ENCODE peak calls at places on chromosomes 1 and 21, in ten cellular contexts. I is neural crest cell; B is glutamatergic neuron; W is hippocampal formation; S is CD8-positive, alpha-beta memory T cell; Z is ELF-1; O is mesenteric fat pad; D is HEK293T; C is Jurkat, Clone E6-1; F is effector memory CD8-positive, alpha-beta T cell. N is an unnamed sample.

GRCh38 chr1:101485712-101486111 is 248.9 kb downstream of the S1PR1 start:
- DNase-seq in I (no peak), B (no peak), W (no peak), S (no peak), Z (no peak), O (no peak), D (no peak), C (no peak), F (no peak), N (no peak)

GRCh38 chr1:20361805-20362381 is 71.2 kb downstream of the VWA5B1 start:
- DNase-seq in I (peak), B (peak), W (peak), S (peak), Z (peak), O (no peak), D (peak), C (no peak), F (peak), N (no peak)

GRCh38 chr1:156310962-156311361 is 11.9 kb upstream of the VHLL start:
- DNase-seq in I (no peak), B (no peak), W (no peak), S (no peak), Z (peak), O (peak), D (no peak), C (no peak), F (no peak), N (peak)

GRCh38 chr1:109671067-109671466 is 3.2 kb downstream of the GSTM2 start:
- DNase-seq in I (no peak), B (no peak), W (no peak), S (no peak), Z (no peak), O (no peak), D (peak), C (no peak), F (no peak), N (no peak)

GRCh38 chr1:24948072-24948827 is 18.2 kb upstream of the RUNX3 start:
- DNase-seq in I (no peak), B (no peak), W (no peak), S (no peak), Z (no peak), O (no peak), D (no peak), C (peak), F (no peak), N (no peak)

GRCh38 chr21:36847189-36847588 is 119.3 kb downstream of the HLCS start:
- DNase-seq in I (no peak), B (no peak), W (no peak), S (no peak), Z (no peak), O (no peak), D (no peak), C (no peak), F (no peak), N (no peak)

GRCh38 chr1:27556781-27557595 is 47.0 kb downstream of the AHDC1 start:
- DNase-seq in I (peak), B (peak), W (peak), S (peak), Z (peak), O (peak), D (peak), C (peak), F (peak), N (peak)

GRCh38 chr1:172940170-172940855 is 110.4 kb downstream of the TNFSF18 start:
- DNase-seq in I (no peak), B (no peak), W (no peak), S (no peak), Z (no peak), O (no peak), D (no peak), C (no peak), F (no peak), N (no peak)

GRCh38 chr1:204073837-204074273 is 940 bp downstream of the SOX13 start:
- DNase-seq in I (no peak), B (no peak), W (no peak), S (no peak), Z (peak), O (peak), D (no peak), C (no peak), F (no peak), N (no peak)

GRCh38 chr1:93448292-93448982 is 519 bp downstream of the FNBP1L start:
- DNase-seq in I (peak), B (peak), W (no peak), S (no peak), Z (peak), O (no peak), D (peak), C (no peak), F (no peak), N (peak)

GRCh38 chr1:159203621-159204020 is 1.1 kb upstream of the ACKR1 start:
- DNase-seq in I (no peak), B (no peak), W (no peak), S (no peak), Z (no peak), O (no peak), D (no peak), C (no peak), F (no peak), N (no peak)

GRCh38 chr1:62299426-62300200 is 19.6 kb downstream of the KANK4 start:
- DNase-seq in I (peak), B (no peak), W (peak), S (no peak), Z (no peak), O (no peak), D (no peak), C (no peak), F (no peak), N (no peak)

GRCh38 chr1:220420700-220421099 is 107.2 kb upstream of the MARK1 start:
- DNase-seq in I (no peak), B (no peak), W (no peak), S (no peak), Z (no peak), O (no peak), D (no peak), C (no peak), F (no peak), N (no peak)

GRCh38 chr21:14273736-14274538 is 58.0 kb downstream of the RBM11 start:
- DNase-seq in I (no peak), B (peak), W (no peak), S (no peak), Z (peak), O (peak), D (no peak), C (no peak), F (no peak), N (no peak)

GRCh38 chr1:1337793-1338147 is 6.7 kb downstream of the TAS1R3 start:
- DNase-seq in I (no peak), B (no peak), W (no peak), S (no peak), Z (no peak), O (no peak), D (peak), C (no peak), F (no peak), N (no peak)

GRCh38 chr1:24503003-24503751 is 541 bp downstream of the RCAN3 start:
- DNase-seq in I (no peak), B (peak), W (no peak), S (no peak), Z (peak), O (no peak), D (no peak), C (no peak), F (peak), N (no peak)

GRCh38 chr1:201982082-201982922 is at the start of gene RNPEP:
- DNase-seq in I (peak), B (peak), W (peak), S (peak), Z (peak), O (peak), D (peak), C (peak), F (peak), N (peak)

GRCh38 chr1:88662723-88663122 is 21.4 kb upstream of the PKN2 start:
- DNase-seq in I (no peak), B (no peak), W (no peak), S (no peak), Z (no peak), O (no peak), D (no peak), C (no peak), F (no peak), N (no peak)

GRCh38 chr1:152870831-152871730 is 7.0 kb upstream of the SMCP start:
- DNase-seq in I (no peak), B (peak), W (no peak), S (no peak), Z (peak), O (no peak), D (peak), C (peak), F (no peak), N (no peak)

GRCh38 chr1:12309783-12310742 is 80.2 kb downstream of the VPS13D start:
- DNase-seq in I (no peak), B (no peak), W (no peak), S (no peak), Z (no peak), O (no peak), D (no peak), C (no peak), F (no peak), N (no peak)

GRCh38 chr1:103160281-103160680 is 52.0 kb upstream of the COL11A1 start:
- DNase-seq in I (no peak), B (no peak), W (no peak), S (no peak), Z (no peak), O (no peak), D (no peak), C (no peak), F (no peak), N (no peak)

GRCh38 chr1:86616871-86617270 is 70.0 kb downstream of the CLCA4 start:
- DNase-seq in I (no peak), B (no peak), W (no peak), S (no peak), Z (no peak), O (no peak), D (no peak), C (no peak), F (no peak), N (no peak)

GRCh38 chr1:162212713-162213112 is 143.2 kb downstream of the NOS1AP start:
- DNase-seq in I (no peak), B (no peak), W (no peak), S (no peak), Z (no peak), O (no peak), D (no peak), C (no peak), F (no peak), N (no peak)

GRCh38 chr1:196355206-196355786 is 252.9 kb downstream of the KCNT2 start:
- DNase-seq in I (no peak), B (no peak), W (no peak), S (no peak), Z (no peak), O (no peak), D (no peak), C (peak), F (no peak), N (no peak)

GRCh38 chr1:204162498-204163074 is 3.6 kb downstream of the REN start:
- DNase-seq in I (peak), B (peak), W (peak), S (peak), Z (peak), O (no peak), D (peak), C (peak), F (peak), N (peak)

GRCh38 chr21:29233611-29234540 is 64.8 kb upstream of the BACH1 start:
- DNase-seq in I (no peak), B (no peak), W (no peak), S (no peak), Z (no peak), O (no peak), D (no peak), C (no peak), F (no peak), N (no peak)

GRCh38 chr1:241639040-241639652 is 1.0 kb downstream of the CHML start:
- DNase-seq in I (no peak), B (no peak), W (no peak), S (no peak), Z (no peak), O (no peak), D (no peak), C (no peak), F (no peak), N (no peak)

N was measured in gastrocnemius medialis.